ENCODE peak calls at places on chromosome 2, in six cellular contexts. A is GM12878, X is K562, K is GM12891, O is HepG2, M is H1. L is an unnamed sample.
A peak's percentile ranks its signal among the peaks of the same experiment; 100 is the strongest.

GRCh38 chr2:95072424-95072823 is 46.9 kb downstream of the MAL start:
- DNase-seq in A (no peak), X (no peak), K (no peak), O (no peak), M (no peak), L (no peak)

GRCh38 chr2:27494284-27494943 is 586 bp downstream of the FNDC4 start:
- DNase-seq in A (no peak), X (peak; percentile 24), K (no peak), O (peak; percentile 50), M (no peak), L (no peak)

GRCh38 chr2:26178746-26179436 is 6.0 kb downstream of the GAREM2 start:
- DNase-seq in A (no peak), X (peak; percentile 44), K (no peak), O (no peak), M (no peak), L (peak; percentile 32)

GRCh38 chr2:70703900-70704549 is 64.0 kb downstream of the ADD2 start:
- DNase-seq in A (no peak), X (peak; percentile 68), K (no peak), O (no peak), M (no peak), L (no peak)

GRCh38 chr2:136131961-136132839 is 14.3 kb upstream of the CXCR4 start:
- DNase-seq in A (peak; percentile 97), X (no peak), K (peak; percentile 47), O (no peak), M (no peak), L (peak; percentile 51)

GRCh38 chr2:223762853-223763252 is 74.5 kb downstream of the AP1S3 start:
- DNase-seq in A (no peak), X (no peak), K (no peak), O (peak; percentile 15), M (no peak), L (no peak)

GRCh38 chr2:231436957-231437356 is 27.3 kb downstream of the NCL start:
- DNase-seq in A (no peak), X (no peak), K (no peak), O (no peak), M (no peak), L (no peak)

GRCh38 chr2:233453916-233454315 is 99.6 kb downstream of the DGKD start:
- DNase-seq in A (no peak), X (no peak), K (no peak), O (no peak), M (no peak), L (no peak)

GRCh38 chr2:65456886-65457285 is 24.5 kb upstream of the SPRED2 start:
- DNase-seq in A (no peak), X (no peak), K (no peak), O (no peak), M (no peak), L (no peak)

GRCh38 chr2:3146772-3147640 is 230.6 kb downstream of the EIPR1 start:
- DNase-seq in A (no peak), X (no peak), K (no peak), O (no peak), M (no peak), L (no peak)

GRCh38 chr2:63051795-63052333 is 1.2 kb downstream of the OTX1 start:
- DNase-seq in A (no peak), X (no peak), K (no peak), O (no peak), M (no peak), L (peak; percentile 13)

GRCh38 chr2:135657806-135658582 is 83.7 kb upstream of the UBXN4 start:
- DNase-seq in A (peak; percentile 38), X (no peak), K (no peak), O (no peak), M (no peak), L (no peak)

GRCh38 chr2:19256239-19256638 is 102.2 kb downstream of the OSR1 start:
- DNase-seq in A (no peak), X (no peak), K (no peak), O (no peak), M (no peak), L (no peak)

GRCh38 chr2:20877944-20878343 is 55.0 kb upstream of the LDAH start:
- DNase-seq in A (no peak), X (no peak), K (no peak), O (no peak), M (no peak), L (no peak)

DNA sequence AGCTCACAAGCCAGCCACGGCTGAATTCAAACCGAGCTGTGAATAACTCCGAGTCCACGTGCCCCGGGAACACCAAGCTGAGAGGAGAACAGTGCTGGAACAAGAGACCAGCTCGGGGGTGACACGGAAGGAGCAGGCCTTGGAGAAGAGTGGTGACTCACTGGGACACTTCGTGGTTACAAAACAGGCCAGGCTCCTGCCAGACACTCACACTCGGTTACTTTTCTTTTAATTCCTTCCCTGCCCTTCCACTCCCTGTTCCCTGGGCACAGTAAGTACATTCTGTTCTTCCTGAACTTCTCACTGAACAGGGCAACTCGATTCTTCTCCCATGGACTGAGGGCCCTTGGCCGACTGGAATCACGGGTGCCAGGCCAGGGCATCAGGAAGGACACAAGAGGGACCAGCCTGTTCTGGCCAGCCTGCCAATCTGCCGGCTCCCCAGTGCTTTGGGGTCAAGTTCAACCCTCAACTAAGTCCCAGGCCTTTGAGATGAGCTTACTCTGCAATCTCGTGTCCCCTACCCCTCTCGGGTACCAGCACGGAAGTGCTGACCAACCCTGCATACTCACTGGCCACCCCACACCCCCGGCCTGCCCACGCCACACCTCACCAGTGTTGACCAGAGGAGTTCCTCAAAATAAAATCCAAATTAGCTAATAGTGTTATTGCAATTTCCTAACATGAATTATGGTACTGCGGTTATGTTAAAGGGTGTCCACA is 87.5 kb downstream of the TFCP2L1 start:
- DNase-seq in A (no peak), X (peak; percentile 6), K (no peak), O (no peak), M (no peak), L (no peak)
- TF ChIP-seq TAF1 in A (no peak), X (no peak), K (no peak), O (no peak), M (no peak), L (no peak)

DNA sequence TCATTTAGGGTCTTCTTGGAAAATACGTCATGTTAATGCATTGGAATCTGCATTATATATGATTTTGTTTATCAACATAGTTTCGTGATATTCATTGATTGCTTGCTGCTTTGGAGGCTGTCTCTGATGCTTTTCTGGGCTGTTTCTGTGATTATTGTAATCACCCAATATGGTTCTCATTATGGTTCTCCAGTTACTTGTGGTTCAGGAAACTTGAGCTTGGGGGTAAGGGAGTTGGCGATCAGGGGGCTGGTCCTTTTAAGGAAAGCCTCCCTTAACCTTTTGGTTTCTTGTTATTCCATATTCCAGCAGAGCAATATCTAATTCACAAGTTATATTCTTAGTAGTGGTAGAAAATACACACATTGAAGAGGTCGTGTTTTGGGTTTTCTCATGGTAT is 17.4 kb upstream of the STON1 start:
- DNase-seq in A (no peak), X (no peak), K (no peak), O (no peak), M (no peak), L (no peak)
- TF ChIP-seq POLR2A in A (no peak), X (no peak), K (no peak), O (no peak), M (no peak), L (no peak)

GRCh38 chr2:88590998-88591613 is 36.2 kb downstream of the EIF2AK3 start:
- DNase-seq in A (peak; percentile 45), X (peak; percentile 68), K (no peak), O (peak; percentile 65), M (no peak), L (no peak)
- TF ChIP-seq TAF1 in A (no peak), X (no peak), K (no peak), O (no peak), M (no peak), L (no peak)

GRCh38 chr2:73112913-73113633 is at the start of gene RAB11FIP5:
- DNase-seq in A (no peak), X (peak; percentile 74), K (peak; percentile 60), O (peak; percentile 57), M (no peak), L (peak; percentile 58)
- TF ChIP-seq POLR2A in A (no peak), X (peak; percentile 47), K (no peak), O (peak; percentile 59), M (peak; percentile 26), L (no peak)

GRCh38 chr2:174827371-174828369 is 63.4 kb upstream of the CHRNA1 start:
- DNase-seq in A (no peak), X (no peak), K (no peak), O (no peak), M (no peak), L (no peak)
- TF ChIP-seq TAF1 in A (no peak), X (no peak), K (no peak), O (no peak), M (no peak), L (no peak)